ENCODE peak calls at places on chromosomes 16 and 17, in four cellular contexts. N, J, A and D are unnamed samples.

GRCh38 chr17:58310511-58311428 is 17.8 kb downstream of the TSPOAP1 start:
- DNase-seq in N (no peak), J (no peak), A (peak; percentile 4), D (no peak)

GRCh38 chr17:66783656-66784381 is 51.1 kb upstream of the CACNG5 start:
- DNase-seq in N (no peak), J (no peak), A (no peak), D (no peak)

GRCh38 chr17:3846739-3847670 is 959 bp upstream of the NCBP3 start:
- DNase-seq in N (no peak), J (no peak), A (no peak), D (no peak)

GRCh38 chr17:83161298-83162034 is 82.1 kb downstream of the METRNL start:
- DNase-seq in N (no peak), J (no peak), A (no peak), D (no peak)

GRCh38 chr16:52690468-52690867 is 143.5 kb upstream of the TOX3 start:
- DNase-seq in N (no peak), J (no peak), A (no peak), D (no peak)

GRCh38 chr16:84013787-84014569 is 28.6 kb downstream of the SLC38A8 start:
- DNase-seq in N (peak; percentile 97), J (no peak), A (peak; percentile 48), D (peak; percentile 100)

GRCh38 chr17:69357701-69358100 is 30.8 kb upstream of the ABCA5 start:
- DNase-seq in N (peak; percentile 10), J (no peak), A (no peak), D (no peak)

GRCh38 chr17:956905-957304 is 22.7 kb downstream of the NXN start:
- DNase-seq in N (no peak), J (no peak), A (no peak), D (no peak)

GRCh38 chr16:85314633-85315032 is 202.4 kb upstream of the CIBAR2 start:
- DNase-seq in N (no peak), J (no peak), A (no peak), D (no peak)